ENCODE peak calls at places on chromosomes 13 and 19, in nine cellular contexts. T is ovary, K is lower lobe of right lung, F is small intestine, Y is mesendoderm, N is transverse colon, Z is heart right ventricle, Q is uterus, P is GM23338. J is an unnamed sample.

GRCh38 chr13:111629457-111629856 is 309.0 kb downstream of the TEX29 start:
- DNase-seq in T (no peak), Z (no peak), Y (no peak), N (no peak), P (no peak), Q (no peak), K (no peak), F (no peak), J (no peak)

GRCh38 chr13:80082396-80083096 is 258.4 kb downstream of the SPRY2 start:
- DNase-seq in Z (no peak), T (no peak), F (no peak), N (no peak), P (no peak), K (no peak), Q (no peak), Y (no peak), J (no peak)

GRCh38 chr13:23902975-23903905 is 5.9 kb upstream of the C1QTNF9B start:
- DNase-seq in K (no peak), P (peak; percentile 44), N (no peak), F (no peak), Y (no peak), T (peak; percentile 53), Z (no peak), Q (no peak), J (no peak)

GRCh38 chr19:32566246-32566830 is 14.7 kb upstream of the PDCD5 start:
- DNase-seq in P (no peak), K (no peak), Y (no peak), N (no peak), Z (no peak), Q (no peak), T (no peak), F (no peak), J (no peak)

GRCh38 chr19:19490247-19490968 is 24.9 kb downstream of the TSSK6 start:
- DNase-seq in P (peak; percentile 89), F (peak; percentile 83), T (peak; percentile 81), K (peak; percentile 70), Y (peak; percentile 89), Q (peak; percentile 82), Z (peak; percentile 85), N (peak; percentile 83), J (peak; percentile 71)

GRCh38 chr19:15836345-15836594 is 20.8 kb upstream of the OR10H1 start:
- DNase-seq in K (no peak), F (no peak), Y (peak; percentile 14), N (no peak), T (no peak), P (no peak), Q (no peak), Z (no peak), J (no peak)

GRCh38 chr19:54178581-54179261 is 5.8 kb upstream of the TMC4 start:
- DNase-seq in K (no peak), P (peak; percentile 91), F (no peak), N (no peak), Z (no peak), Q (no peak), T (no peak), Y (peak; percentile 51), J (peak; percentile 23)

GRCh38 chr19:35704218-35704617 is at the start of gene ZBTB32:
- DNase-seq in N (peak; percentile 30), Z (no peak), Y (peak; percentile 81), F (peak; percentile 47), T (no peak), P (peak; percentile 90), K (no peak), Q (no peak), J (no peak)

GRCh38 chr13:43057653-43058317 is 34.4 kb downstream of the DNAJC15 start:
- DNase-seq in Q (no peak), T (no peak), K (no peak), F (peak; percentile 37), N (no peak), P (peak; percentile 27), Y (peak; percentile 82), Z (peak; percentile 46), J (no peak)

GRCh38 chr13:106513025-106513424 is 22.4 kb downstream of the EFNB2 start:
- DNase-seq in Q (no peak), P (no peak), F (no peak), Y (no peak), T (no peak), N (no peak), K (no peak), Z (no peak), J (no peak)

GRCh38 chr19:16374436-16374835 is 49.8 kb downstream of the KLF2 start:
- DNase-seq in N (no peak), Q (no peak), Z (no peak), Y (no peak), P (no peak), F (no peak), T (peak; percentile 35), K (peak; percentile 36), J (peak; percentile 36)

GRCh38 chr19:57558525-57558924 is 1.1 kb downstream of the ZNF550 start:
- DNase-seq in F (no peak), Q (no peak), Z (no peak), K (no peak), N (no peak), T (no peak), Y (peak; percentile 51), P (peak; percentile 15), J (no peak)

GRCh38 chr19:10167459-10167858 is 27.3 kb downstream of the DNMT1 start:
- DNase-seq in Q (no peak), Z (no peak), T (no peak), N (peak; percentile 14), F (no peak), Y (no peak), K (no peak), P (no peak), J (no peak)

GRCh38 chr19:10516671-10517286 is 468 bp downstream of the S1PR5 start:
- DNase-seq in T (no peak), F (no peak), P (peak; percentile 44), Q (no peak), Y (no peak), Z (no peak), K (no peak), N (no peak), J (no peak)

GRCh38 chr19:42018503-42019193 is 24.6 kb upstream of the ATP1A3 start:
- DNase-seq in Y (no peak), F (no peak), P (no peak), N (no peak), T (no peak), K (no peak), Z (no peak), Q (no peak), J (no peak)

DNA sequence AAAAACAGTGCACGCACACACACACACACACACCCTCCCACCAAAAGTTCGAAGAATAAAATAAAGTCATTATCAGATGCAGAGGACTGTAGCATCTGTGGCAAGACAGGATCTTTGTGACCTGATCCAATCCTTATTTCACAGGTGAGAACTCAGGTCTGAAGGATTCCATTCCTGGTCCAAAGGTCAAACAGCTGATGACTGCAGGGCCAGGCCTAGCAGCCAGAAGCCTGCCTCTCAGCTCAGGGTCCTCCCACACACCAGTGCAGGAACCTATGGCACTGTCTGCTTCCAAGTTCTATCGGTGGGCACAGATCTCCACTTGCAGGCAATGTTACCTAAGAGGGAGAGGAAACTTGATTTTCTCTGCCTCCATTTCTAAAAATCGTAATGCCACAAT is 57.5 kb downstream of the SERP2 start:
- DNase-seq in P (no peak), T (no peak), Q (no peak), Y (peak; percentile 34), Z (no peak), N (peak; percentile 66), F (peak; percentile 95), K (no peak), J (no peak)
- H3K4me3 ChIP-seq in P (no peak overlapping the region), T (no peak overlapping the region), Q (no peak overlapping the region), Y (no peak overlapping the region), Z (no peak overlapping the region), N (no peak overlapping the region), F (no peak overlapping the region), K (no peak overlapping the region), J (no peak overlapping the region)

DNA sequence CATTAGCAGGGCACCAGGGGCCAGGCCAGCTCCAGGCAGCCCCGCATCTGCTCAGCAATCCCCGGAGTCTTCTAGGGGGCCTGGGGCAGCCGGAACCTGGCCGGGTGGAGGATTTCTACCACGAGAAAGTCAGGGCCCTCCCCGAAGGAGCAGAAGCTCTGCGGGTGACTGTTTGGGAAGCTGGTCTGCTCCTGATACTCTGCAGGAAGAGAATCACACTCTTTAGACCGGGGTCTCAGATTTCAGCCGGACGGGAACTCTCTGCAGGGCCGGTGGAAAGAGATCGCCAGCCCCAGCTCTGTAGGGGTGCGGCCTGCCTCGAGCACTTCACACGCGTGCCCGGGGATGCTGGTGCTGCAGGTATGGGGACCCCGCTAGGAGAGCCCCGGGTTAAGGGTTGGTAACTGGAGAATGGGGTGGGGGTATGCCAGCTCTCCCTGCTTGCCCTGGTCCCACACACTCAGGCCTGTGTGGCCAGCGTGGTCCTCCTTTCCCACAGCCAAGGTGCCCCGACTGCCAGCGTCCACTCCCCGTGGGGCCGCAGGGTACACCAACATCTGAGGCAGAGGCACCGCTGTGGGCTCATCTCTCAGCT is 20.1 kb downstream of the RASA3 start:
- DNase-seq in N (peak; percentile 6), Y (peak; percentile 66), T (peak; percentile 13), F (no peak), Z (no peak), Q (peak; percentile 10), K (no peak), P (no peak), J (peak; percentile 46)
- H3K4me1 ChIP-seq in N (peaks cover 29% of the 10 kb centered on the region), Y (peaks cover 13% of the 10 kb centered on the region), T (peaks cover 6% of the 10 kb centered on the region), F (peaks cover 9% of the 10 kb centered on the region), Z (peaks cover 10% of the 10 kb centered on the region), Q (no peaks in the 10 kb centered on the region), K (peaks cover 41% of the 10 kb centered on the region), P (peaks cover 8% of the 10 kb centered on the region), J (peaks cover 55% of the 10 kb centered on the region)

GRCh38 chr19:2454962-2455409 is 1.8 kb downstream of the LMNB2 start:
- DNase-seq in Y (no peak), Q (no peak), P (no peak), K (no peak), T (no peak), N (no peak), F (no peak), Z (no peak), J (no peak)
- H3K4me3 ChIP-seq in Y (no peak overlapping the region), Q (no peak overlapping the region), P (peak overlapping the region; percentile 91), K (no peak overlapping the region), T (no peak overlapping the region), N (no peak overlapping the region), F (no peak overlapping the region), Z (no peak overlapping the region), J (no peak overlapping the region)

DNA sequence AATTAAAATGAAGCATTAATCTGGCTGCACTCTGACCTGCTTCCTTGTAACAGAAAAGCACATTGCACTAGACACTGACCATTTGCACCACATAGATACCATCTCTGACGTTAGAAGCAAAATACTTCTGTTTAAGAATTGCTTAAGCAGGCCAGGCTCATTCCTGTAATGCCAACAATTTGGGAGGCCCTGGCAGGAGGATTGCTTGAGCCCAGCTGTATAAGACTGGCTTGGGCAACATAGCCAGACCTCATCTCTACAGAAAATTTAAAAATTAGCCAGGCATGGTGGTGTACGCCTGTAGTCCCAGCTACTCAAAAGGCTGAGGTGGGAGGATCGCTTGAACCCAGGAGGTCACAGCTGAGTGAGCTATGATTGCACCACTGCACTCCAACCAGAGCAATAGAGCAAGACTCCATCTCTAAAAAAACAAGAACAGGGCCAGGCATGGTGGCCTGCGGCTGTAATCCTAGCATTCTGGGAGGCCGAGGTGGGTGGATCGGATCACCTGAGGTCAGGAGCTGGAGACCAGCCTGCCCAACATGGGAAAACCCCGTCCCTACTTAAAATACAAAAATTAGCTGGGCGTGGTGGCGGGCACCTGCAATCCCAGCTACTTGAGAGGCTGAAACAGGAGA is 7.0 kb upstream of the TLE6 start:
- DNase-seq in K (no peak), N (no peak), Q (peak; percentile 52), F (no peak), Y (no peak), T (no peak), P (no peak), Z (no peak), J (no peak)
- H3K4me1 ChIP-seq in K (peaks cover 72% of the 10 kb centered on the region), N (no peaks in the 10 kb centered on the region), Q (peaks cover 20% of the 10 kb centered on the region), F (peaks cover 3% of the 10 kb centered on the region), Y (no peaks in the 10 kb centered on the region), T (peaks cover 11% of the 10 kb centered on the region), P (no peaks in the 10 kb centered on the region), Z (peaks cover 53% of the 10 kb centered on the region), J (peaks cover 5% of the 10 kb centered on the region)